ENCODE peak calls at places on chromosome 1, in four cellular contexts. Z is lung, N is A549, D is mammary epithelial cell. P is an unnamed sample.

GRCh38 chr1:107467811-107468210 is 327.0 kb downstream of the NTNG1 start:
- DNase-seq in Z (no peak), N (no peak), D (no peak), P (no peak)

GRCh38 chr1:205060746-205061145 is 17.7 kb downstream of the CNTN2 start:
- DNase-seq in Z (no peak), N (no peak), D (no peak), P (no peak)

GRCh38 chr1:36920801-36921405 is 113.4 kb downstream of the GRIK3 start:
- DNase-seq in Z (no peak), N (no peak), D (no peak), P (no peak)

GRCh38 chr1:172883387-172883791 is 167.4 kb downstream of the TNFSF18 start:
- DNase-seq in Z (no peak), N (no peak), D (no peak), P (no peak)

GRCh38 chr1:54577612-54578011 is 29.6 kb downstream of the ACOT11 start:
- DNase-seq in Z (peak; percentile 74), N (no peak), D (no peak), P (no peak)

GRCh38 chr1:193763313-193763712 is 576.9 kb upstream of the B3GALT2 start:
- DNase-seq in Z (no peak), N (no peak), D (no peak), P (no peak)

GRCh38 chr1:206575894-206576737 is 36.1 kb downstream of the EIF2D start:
- DNase-seq in Z (no peak), N (no peak), D (no peak), P (no peak)

GRCh38 chr1:210294991-210295773 is 33.5 kb upstream of the HHAT start:
- DNase-seq in Z (no peak), N (no peak), D (peak; percentile 4), P (peak; percentile 31)

GRCh38 chr1:97277891-97278662 is 556.5 kb downstream of the PTBP2 start:
- DNase-seq in Z (no peak), N (peak; percentile 68), D (peak; percentile 80), P (peak; percentile 80)

GRCh38 chr1:62424412-62424811 is 12.4 kb upstream of the USP1 start:
- DNase-seq in Z (no peak), N (no peak), D (no peak), P (no peak)

GRCh38 chr1:216686860-216687545 is 36.2 kb downstream of the ESRRG start:
- DNase-seq in Z (no peak), N (no peak), D (no peak), P (no peak)

GRCh38 chr1:54931275-54931805 is 44.3 kb upstream of the DHCR24 start:
- DNase-seq in Z (no peak), N (no peak), D (no peak), P (no peak)

GRCh38 chr1:164765993-164766720 is 207.2 kb downstream of the PBX1 start:
- DNase-seq in Z (no peak), N (no peak), D (no peak), P (no peak)

GRCh38 chr1:80533775-80534314 is 1266.9 kb upstream of the ADGRL2 start:
- DNase-seq in Z (no peak), N (no peak), D (no peak), P (no peak)

GRCh38 chr1:83706354-83706938 is 292.5 kb downstream of the TTLL7 start:
- DNase-seq in Z (no peak), N (no peak), D (no peak), P (no peak)

GRCh38 chr1:24622218-24622617 is 20.9 kb upstream of the SRRM1 start:
- DNase-seq in Z (no peak), N (no peak), D (no peak), P (no peak)

GRCh38 chr1:81298321-81298720 is 502.4 kb upstream of the ADGRL2 start:
- DNase-seq in Z (no peak), N (no peak), D (no peak), P (no peak)

DNA sequence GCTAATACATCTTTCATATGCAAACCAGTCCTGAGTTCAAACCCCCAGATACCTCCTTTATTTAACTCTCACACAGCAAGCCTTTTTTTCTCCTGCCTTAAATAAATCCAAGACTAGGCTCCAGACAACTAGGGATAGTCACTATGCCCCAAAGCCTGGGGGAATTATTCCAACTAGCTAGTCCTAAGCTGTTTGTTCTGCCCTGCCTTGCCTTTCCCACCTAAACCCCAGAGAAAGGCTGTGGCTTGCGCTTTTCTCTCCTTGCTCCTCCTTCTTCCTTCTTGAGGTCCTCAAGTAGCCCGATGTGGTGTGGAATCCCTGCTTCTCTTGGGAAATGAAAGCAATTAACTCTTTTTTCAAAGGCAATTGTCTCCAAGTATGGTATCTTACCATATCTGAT is 31.8 kb downstream of the C1orf87 start:
- DNase-seq in Z (no peak), N (no peak), D (no peak), P (no peak)
- TF ChIP-seq CTCF in Z (no peak), N (no peak), D (no peak), P (no peak)

GRCh38 chr1:230085178-230085515 is 18.1 kb downstream of the GALNT2 start:
- DNase-seq in Z (peak; percentile 14), N (peak; percentile 45), D (peak; percentile 67), P (peak; percentile 90)
- H3K4me1 ChIP-seq in Z (peaks cover 3% of the 10 kb centered on the region), N (peaks cover 70% of the 10 kb centered on the region), D (peaks cover 60% of the 10 kb centered on the region), P (peaks cover 43% of the 10 kb centered on the region)

DNA sequence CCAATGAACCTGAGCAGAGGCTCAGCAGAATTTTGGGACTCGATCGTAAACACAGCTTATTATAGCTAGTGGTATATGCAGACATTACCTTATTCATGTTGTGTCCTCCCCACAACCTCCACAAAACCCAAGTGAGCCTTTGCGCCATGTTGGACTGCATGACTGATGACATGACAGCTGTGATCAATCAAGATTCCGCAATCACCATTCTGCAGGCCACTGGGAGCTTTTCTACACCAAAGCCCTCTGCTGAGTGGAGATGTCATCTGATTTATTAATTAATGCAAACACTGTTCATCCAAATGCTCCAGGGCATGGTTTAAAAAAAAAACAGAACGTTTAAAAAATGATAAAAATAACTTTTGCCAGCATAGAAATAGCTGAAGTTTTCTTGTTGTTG is 7.9 kb upstream of the SRP9 start:
- DNase-seq in Z (no peak), N (no peak), D (no peak), P (no peak)
- TF ChIP-seq CTCF in Z (no peak), N (no peak), D (no peak), P (no peak)

GRCh38 chr1:3581296-3581695 is 30.0 kb downstream of the MEGF6 start:
- DNase-seq in Z (no peak), N (no peak), D (no peak), P (no peak)

GRCh38 chr1:3578906-3579305 is 32.4 kb downstream of the MEGF6 start:
- DNase-seq in Z (no peak), N (no peak), D (no peak), P (no peak)

GRCh38 chr1:3579626-3580025 is 31.7 kb downstream of the MEGF6 start:
- DNase-seq in Z (no peak), N (no peak), D (no peak), P (no peak)

GRCh38 chr1:3578433-3578805 is 32.9 kb downstream of the MEGF6 start:
- DNase-seq in Z (no peak), N (no peak), D (no peak), P (no peak)

GRCh38 chr1:3580231-3580630 is 31.1 kb downstream of the MEGF6 start:
- DNase-seq in Z (no peak), N (no peak), D (no peak), P (no peak)
- H3K4me1 ChIP-seq in Z (no peaks in the 10 kb centered on the region), N (no peaks in the 10 kb centered on the region), D (no peaks in the 10 kb centered on the region), P (no peaks in the 10 kb centered on the region)

GRCh38 chr1:187415065-187415464 is 586.3 kb downstream of the PLA2G4A start:
- DNase-seq in Z (no peak), N (no peak), D (no peak), P (no peak)

GRCh38 chr1:187409341-187409740 is 580.6 kb downstream of the PLA2G4A start:
- DNase-seq in Z (no peak), N (no peak), D (no peak), P (no peak)

GRCh38 chr1:187417524-187417923 is 588.8 kb downstream of the PLA2G4A start:
- DNase-seq in Z (no peak), N (no peak), D (no peak), P (no peak)

GRCh38 chr1:187411118-187411517 is 582.4 kb downstream of the PLA2G4A start:
- DNase-seq in Z (no peak), N (no peak), D (no peak), P (no peak)

GRCh38 chr1:187413770-187414169 is 585.0 kb downstream of the PLA2G4A start:
- DNase-seq in Z (no peak), N (peak; percentile 12), D (no peak), P (no peak)
- TF ChIP-seq CTCF in Z (no peak), N (peak; percentile 45), D (peak; percentile 6), P (peak; percentile 49)

DNA sequence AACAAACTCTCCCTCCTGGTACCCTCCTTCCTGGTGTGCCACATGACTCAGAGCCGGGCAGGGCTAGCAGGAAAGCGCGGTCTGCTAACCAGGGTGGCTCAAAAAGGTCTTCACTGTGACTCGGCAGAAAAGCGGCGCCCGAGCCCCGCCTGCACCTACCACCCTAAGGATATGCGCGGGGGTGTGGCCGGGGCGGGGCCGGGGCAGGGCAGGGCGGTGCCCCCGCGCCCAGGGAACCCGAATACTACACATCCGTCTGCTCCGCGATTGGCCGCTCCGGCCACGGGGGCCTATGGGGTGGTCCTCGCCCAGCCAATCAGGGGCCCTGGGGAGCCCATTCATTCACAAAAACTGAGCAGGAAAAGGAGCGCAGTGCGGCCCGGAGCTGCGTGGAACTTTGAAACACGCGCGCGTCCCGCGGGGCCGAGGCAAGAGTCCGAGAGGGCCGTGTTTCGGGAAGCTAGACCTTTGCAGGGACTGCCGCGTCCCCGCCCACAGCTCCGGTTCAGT is 1.7 kb downstream of the LRP8 start:
- DNase-seq in Z (peak; percentile 92), N (peak; percentile 95), D (peak; percentile 97), P (peak; percentile 90)
- H3K4me1 ChIP-seq in Z (no peaks in the 10 kb centered on the region), N (peaks cover 19% of the 10 kb centered on the region), D (peaks cover 20% of the 10 kb centered on the region), P (peaks cover 10% of the 10 kb centered on the region)

DNA sequence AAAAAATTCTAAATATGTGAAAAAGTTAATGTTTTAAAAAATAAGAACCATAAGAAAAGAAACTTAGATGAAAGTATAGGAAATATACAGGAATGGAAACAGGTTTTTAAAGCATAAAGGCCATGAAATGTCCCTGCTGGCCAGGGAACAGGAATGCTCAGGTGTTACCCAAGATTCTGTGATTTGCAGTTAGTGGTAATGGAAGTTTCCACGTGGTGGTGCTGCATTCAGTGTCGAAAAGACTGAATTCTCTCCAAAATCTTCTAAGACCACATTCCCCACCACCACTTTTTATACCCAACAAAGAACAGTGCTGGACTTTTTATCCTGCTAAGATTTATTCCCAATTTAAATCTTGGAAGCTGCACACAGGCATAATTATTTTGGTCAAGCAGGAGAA is 126.2 kb downstream of the PRRX1 start:
- DNase-seq in Z (no peak), N (no peak), D (no peak), P (no peak)
- TF ChIP-seq CTCF in Z (no peak), N (no peak), D (no peak), P (no peak)

GRCh38 chr1:155177192-155177917 is 3.7 kb downstream of the TRIM46 start:
- DNase-seq in Z (no peak), N (no peak), D (no peak), P (no peak)
- H3K4me1 ChIP-seq in Z (no peaks in the 10 kb centered on the region), N (peaks cover 13% of the 10 kb centered on the region), D (peaks cover 8% of the 10 kb centered on the region), P (peaks cover under 1% of the 10 kb centered on the region)

P was measured in foreskin keratinocyte.